ENCODE peak calls at places on chromosomes 5 and 9, in ten cellular contexts. H is hippocampal formation, S is foreskin fibroblast, G is HEK293T, K is kidney epithelial cell, Z is dorsolateral prefrontal cortex, Q is GM23248, I is left ventricle myocardium inferior, U is GM12891, A is T-helper 9 cell. O is an unnamed sample.

GRCh38 chr5:138601444-138601843 is 26.2 kb upstream of the HSPA9 start:
- DNase-seq in H (no peak), S (peak), G (no peak), K (peak), Z (no peak), Q (peak), I (no peak), U (no peak), A (no peak), O (no peak)

GRCh38 chr5:63563008-63563917 is 399.0 kb downstream of the HTR1A start:
- DNase-seq in H (no peak), S (no peak), G (no peak), K (no peak), Z (no peak), Q (no peak), I (no peak), U (no peak), A (no peak), O (no peak)

GRCh38 chr9:4979224-4979623 is 5.8 kb upstream of the JAK2 start:
- DNase-seq in H (no peak), S (no peak), G (no peak), K (no peak), Z (no peak), Q (peak), I (no peak), U (no peak), A (no peak), O (no peak)

GRCh38 chr5:56264417-56265025 is 31.4 kb upstream of the ANKRD55 start:
- DNase-seq in H (no peak), S (no peak), G (peak), K (no peak), Z (no peak), Q (peak), I (no peak), U (no peak), A (peak), O (no peak)

GRCh38 chr9:75830303-75830702 is 60.2 kb upstream of the PCSK5 start:
- DNase-seq in H (no peak), S (no peak), G (no peak), K (no peak), Z (no peak), Q (no peak), I (no peak), U (no peak), A (no peak), O (no peak)

GRCh38 chr9:92245005-92245797 is 48.3 kb downstream of the IARS1 start:
- DNase-seq in H (no peak), S (peak), G (no peak), K (peak), Z (no peak), Q (peak), I (no peak), U (no peak), A (no peak), O (no peak)

GRCh38 chr9:77751341-77752091 is 103.4 kb upstream of the GNA14 start:
- DNase-seq in H (peak), S (peak), G (peak), K (no peak), Z (no peak), Q (peak), I (no peak), U (no peak), A (no peak), O (peak)

GRCh38 chr5:151718168-151718567 is 31.5 kb upstream of the SPARC start:
- DNase-seq in H (no peak), S (peak), G (no peak), K (no peak), Z (no peak), Q (peak), I (no peak), U (no peak), A (no peak), O (no peak)

GRCh38 chr5:121384359-121384758 is 467.3 kb upstream of the FTMT start:
- DNase-seq in H (no peak), S (no peak), G (no peak), K (no peak), Z (no peak), Q (no peak), I (no peak), U (no peak), A (no peak), O (no peak)

GRCh38 chr5:126054593-126055347 is 368.4 kb upstream of the GRAMD2B start:
- DNase-seq in H (no peak), S (no peak), G (no peak), K (no peak), Z (no peak), Q (no peak), I (no peak), U (no peak), A (no peak), O (no peak)

GRCh38 chr5:134551891-134552290 is 26.4 kb downstream of the JADE2 start:
- DNase-seq in H (no peak), S (no peak), G (no peak), K (no peak), Z (no peak), Q (peak), I (no peak), U (no peak), A (no peak), O (no peak)

GRCh38 chr9:126838055-126838811 is 22.2 kb upstream of the ZBTB34 start:
- DNase-seq in H (no peak), S (no peak), G (no peak), K (no peak), Z (no peak), Q (no peak), I (no peak), U (no peak), A (no peak), O (no peak)

GRCh38 chr5:61697811-61698587 is 365.9 kb downstream of the ZSWIM6 start:
- DNase-seq in H (no peak), S (no peak), G (no peak), K (no peak), Z (no peak), Q (no peak), I (no peak), U (no peak), A (no peak), O (no peak)

GRCh38 chr9:114487607-114488300 is 17.5 kb downstream of the WHRN start:
- DNase-seq in H (peak), S (peak), G (peak), K (no peak), Z (no peak), Q (peak), I (no peak), U (peak), A (peak), O (peak)

GRCh38 chr5:167512111-167512510 is 779.3 kb upstream of the WWC1 start:
- DNase-seq in H (no peak), S (no peak), G (no peak), K (no peak), Z (no peak), Q (no peak), I (no peak), U (no peak), A (no peak), O (no peak)

GRCh38 chr9:107274953-107275422 is 8.1 kb upstream of the RAD23B start:
- DNase-seq in H (no peak), S (peak), G (no peak), K (peak), Z (no peak), Q (peak), I (no peak), U (no peak), A (no peak), O (no peak)

GRCh38 chr9:122941560-122942234 is 877 bp downstream of the RABGAP1 start:
- DNase-seq in H (no peak), S (peak), G (no peak), K (no peak), Z (no peak), Q (peak), I (no peak), U (no peak), A (no peak), O (no peak)

GRCh38 chr9:119370816-119371215 is 1.6 kb upstream of the BRINP1 start:
- DNase-seq in H (no peak), S (no peak), G (peak), K (no peak), Z (no peak), Q (peak), I (peak), U (peak), A (no peak), O (no peak)

GRCh38 chr9:129011761-129012281 is 16.3 kb downstream of the SH3GLB2 start:
- DNase-seq in H (no peak), S (no peak), G (no peak), K (no peak), Z (no peak), Q (no peak), I (no peak), U (no peak), A (no peak), O (no peak)

GRCh38 chr5:159802661-159803060 is 113.6 kb upstream of the ADRA1B start:
- DNase-seq in H (peak), S (no peak), G (no peak), K (no peak), Z (no peak), Q (no peak), I (no peak), U (no peak), A (no peak), O (no peak)

GRCh38 chr5:53249529-53249928 is 140.0 kb upstream of the MOCS2 start:
- DNase-seq in H (no peak), S (peak), G (no peak), K (peak), Z (no peak), Q (peak), I (no peak), U (no peak), A (no peak), O (no peak)

GRCh38 chr9:86669442-86669841 is 277.9 kb downstream of the GAS1 start:
- DNase-seq in H (no peak), S (no peak), G (no peak), K (no peak), Z (no peak), Q (no peak), I (no peak), U (no peak), A (no peak), O (no peak)

GRCh38 chr5:90359073-90359804 is 50.3 kb downstream of the CETN3 start:
- DNase-seq in H (no peak), S (no peak), G (no peak), K (no peak), Z (no peak), Q (no peak), I (no peak), U (no peak), A (no peak), O (no peak)

GRCh38 chr5:96537386-96537785 is 104.3 kb upstream of the PCSK1 start:
- DNase-seq in H (no peak), S (peak), G (no peak), K (peak), Z (no peak), Q (peak), I (no peak), U (no peak), A (no peak), O (no peak)

GRCh38 chr9:133957328-133957727 is 34.8 kb downstream of the VAV2 start:
- DNase-seq in H (no peak), S (no peak), G (no peak), K (no peak), Z (no peak), Q (no peak), I (no peak), U (no peak), A (no peak), O (no peak)

GRCh38 chr5:175854231-175855040 is 16.9 kb upstream of the CPLX2 start:
- DNase-seq in H (no peak), S (no peak), G (no peak), K (no peak), Z (no peak), Q (no peak), I (no peak), U (no peak), A (no peak), O (no peak)

GRCh38 chr9:124776952-124777645 is at the start of gene OLFML2A:
- DNase-seq in H (no peak), S (no peak), G (peak), K (no peak), Z (no peak), Q (peak), I (no peak), U (peak), A (peak), O (no peak)

GRCh38 chr5:124952079-124952478 is 205.6 kb upstream of the ZNF608 start:
- DNase-seq in H (no peak), S (no peak), G (no peak), K (no peak), Z (no peak), Q (no peak), I (no peak), U (no peak), A (no peak), O (no peak)

GRCh38 chr5:77390795-77391194 is 101.3 kb downstream of the WDR41 start:
- DNase-seq in H (no peak), S (peak), G (no peak), K (no peak), Z (no peak), Q (peak), I (no peak), U (no peak), A (no peak), O (no peak)

GRCh38 chr9:114006155-114006550 is 71.9 kb downstream of the AMBP start:
- DNase-seq in H (no peak), S (no peak), G (no peak), K (no peak), Z (no peak), Q (no peak), I (no peak), U (no peak), A (no peak), O (no peak)

GRCh38 chr5:76384705-76385104 is 18.4 kb upstream of the IQGAP2 start:
- DNase-seq in H (no peak), S (no peak), G (no peak), K (no peak), Z (no peak), Q (no peak), I (no peak), U (no peak), A (no peak), O (no peak)

GRCh38 chr5:58844395-58844794 is 261.5 kb downstream of the RAB3C start:
- DNase-seq in H (no peak), S (no peak), G (no peak), K (no peak), Z (no peak), Q (no peak), I (no peak), U (no peak), A (no peak), O (no peak)

GRCh38 chr5:151078490-151079262 is 2.2 kb downstream of the TNIP1 start:
- DNase-seq in H (no peak), S (no peak), G (no peak), K (no peak), Z (no peak), Q (no peak), I (no peak), U (peak), A (peak), O (peak)

GRCh38 chr5:38994329-38994927 is 79.8 kb downstream of the RICTOR start:
- DNase-seq in H (peak), S (peak), G (peak), K (peak), Z (no peak), Q (peak), I (no peak), U (no peak), A (no peak), O (peak)

GRCh38 chr9:5851445-5851844 is 18.5 kb upstream of the ERMP1 start:
- DNase-seq in H (no peak), S (peak), G (no peak), K (peak), Z (no peak), Q (peak), I (no peak), U (peak), A (no peak), O (no peak)

GRCh38 chr9:19074836-19075235 is 25.6 kb downstream of the RRAGA start:
- DNase-seq in H (no peak), S (no peak), G (no peak), K (no peak), Z (no peak), Q (no peak), I (no peak), U (no peak), A (no peak), O (no peak)

GRCh38 chr5:93330506-93330905 is 250.5 kb downstream of the NR2F1-AS1 start:
- DNase-seq in H (no peak), S (peak), G (no peak), K (no peak), Z (no peak), Q (peak), I (no peak), U (no peak), A (no peak), O (no peak)

GRCh38 chr9:101034222-101034621 is 5.7 kb downstream of the PLPPR1 start:
- DNase-seq in H (no peak), S (no peak), G (no peak), K (no peak), Z (no peak), Q (no peak), I (no peak), U (no peak), A (no peak), O (no peak)

O was measured in naive thymus-derived CD4-positive, alpha-beta T cell.